ENCODE peak calls at places on chromosome 6, in four cellular contexts. One of them, this sample, is unnamed. For H3K9me3, the result is how much of the 10 kb centered on the place peaks cover.

GRCh38 chr6:112298816-112299281 is 44.5 kb upstream of the LAMA4 start:
- DNase-seq in psoas muscle: no peak
- DNase-seq in upper lobe of left lung: no peak
- DNase-seq in thoracic aorta: no peak
- DNase-seq in this sample: no peak

GRCh38 chr6:84269947-84270733 is 42.7 kb upstream of the CEP162 start:
- DNase-seq in thoracic aorta: no peak
- DNase-seq in upper lobe of left lung: no peak
- DNase-seq in psoas muscle: no peak
- DNase-seq in this sample: no peak

GRCh38 chr6:89369009-89369408 is 16.5 kb upstream of the UBE2J1 start:
- DNase-seq in thoracic aorta: no peak
- DNase-seq in psoas muscle: peak
- DNase-seq in upper lobe of left lung: no peak
- DNase-seq in this sample: no peak

GRCh38 chr6:52664991-52665686 is 5.8 kb upstream of the TMEM14A start:
- DNase-seq in psoas muscle: no peak
- DNase-seq in upper lobe of left lung: no peak
- DNase-seq in thoracic aorta: no peak
- DNase-seq in this sample: no peak

GRCh38 chr6:117448732-117449131 is 23.0 kb upstream of the ROS1 start:
- DNase-seq in thoracic aorta: no peak
- DNase-seq in upper lobe of left lung: no peak
- DNase-seq in psoas muscle: no peak
- DNase-seq in this sample: no peak

GRCh38 chr6:167396659-167397490 is 72.0 kb downstream of the TTLL2 start:
- DNase-seq in upper lobe of left lung: no peak
- DNase-seq in thoracic aorta: no peak
- DNase-seq in psoas muscle: no peak
- DNase-seq in this sample: no peak

GRCh38 chr6:37025621-37026466 is 20.4 kb downstream of the FGD2 start:
- DNase-seq in psoas muscle: no peak
- DNase-seq in thoracic aorta: no peak
- DNase-seq in upper lobe of left lung: no peak
- DNase-seq in this sample: no peak

GRCh38 chr6:156599367-156599766 is 177.8 kb upstream of the ARID1B start:
- DNase-seq in thoracic aorta: no peak
- DNase-seq in upper lobe of left lung: no peak
- DNase-seq in psoas muscle: no peak
- DNase-seq in this sample: no peak

GRCh38 chr6:161168281-161168891 is 105.5 kb downstream of the AGPAT4 start:
- DNase-seq in psoas muscle: no peak
- DNase-seq in upper lobe of left lung: no peak
- DNase-seq in thoracic aorta: no peak
- DNase-seq in this sample: no peak

GRCh38 chr6:70717038-70717801 is 49.5 kb downstream of the SMAP1 start:
- DNase-seq in thoracic aorta: no peak
- DNase-seq in upper lobe of left lung: no peak
- DNase-seq in psoas muscle: no peak
- DNase-seq in this sample: no peak

GRCh38 chr6:70709826-70710225 is 42.1 kb downstream of the SMAP1 start:
- DNase-seq in thoracic aorta: no peak
- DNase-seq in psoas muscle: no peak
- DNase-seq in upper lobe of left lung: no peak
- DNase-seq in this sample: no peak

GRCh38 chr6:70714716-70715257 is 47.1 kb downstream of the SMAP1 start:
- DNase-seq in thoracic aorta: no peak
- DNase-seq in upper lobe of left lung: no peak
- DNase-seq in psoas muscle: no peak
- DNase-seq in this sample: no peak
- H3K9me3 ChIP-seq in thoracic aorta: under half
- H3K9me3 ChIP-seq in upper lobe of left lung: under half
- H3K9me3 ChIP-seq in psoas muscle: under half
- H3K9me3 ChIP-seq in this sample: under half

GRCh38 chr6:18308070-18308735 is 43.9 kb upstream of the DEK start:
- DNase-seq in psoas muscle: no peak
- DNase-seq in upper lobe of left lung: no peak
- DNase-seq in thoracic aorta: no peak
- DNase-seq in this sample: no peak

GRCh38 chr6:18314317-18314997 is 50.1 kb upstream of the DEK start:
- DNase-seq in psoas muscle: no peak
- DNase-seq in upper lobe of left lung: no peak
- DNase-seq in thoracic aorta: no peak
- DNase-seq in this sample: no peak

GRCh38 chr6:18312368-18312767 is 48.0 kb upstream of the DEK start:
- DNase-seq in psoas muscle: no peak
- DNase-seq in upper lobe of left lung: no peak
- DNase-seq in thoracic aorta: no peak
- DNase-seq in this sample: no peak

GRCh38 chr6:18307006-18307405 is 42.7 kb upstream of the DEK start:
- DNase-seq in psoas muscle: no peak
- DNase-seq in thoracic aorta: no peak
- DNase-seq in upper lobe of left lung: no peak
- DNase-seq in this sample: no peak

DNA sequence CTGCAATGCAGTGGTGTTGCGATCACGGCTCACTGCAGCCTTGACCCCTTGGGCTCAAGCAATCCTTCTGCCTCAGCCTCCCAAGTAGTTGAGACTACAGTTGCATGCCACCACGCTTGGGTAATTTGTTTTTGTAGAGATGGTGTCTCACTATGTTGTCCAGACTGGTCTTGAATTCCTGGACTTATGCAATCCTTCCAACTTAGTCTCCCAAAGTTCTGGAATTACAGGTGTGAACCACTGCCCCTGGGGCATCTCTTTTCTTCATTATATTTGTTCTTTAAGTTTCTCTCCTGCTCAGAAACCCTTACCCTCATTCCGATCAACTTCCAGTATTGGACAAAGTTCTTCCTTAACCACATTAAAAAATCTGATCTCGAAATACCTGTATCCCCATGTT is 44.7 kb upstream of the DEK start:
- DNase-seq in upper lobe of left lung: no peak
- DNase-seq in thoracic aorta: no peak
- DNase-seq in psoas muscle: no peak
- DNase-seq in this sample: no peak
- H3K9me3 ChIP-seq in upper lobe of left lung: under half
- H3K9me3 ChIP-seq in thoracic aorta: under half
- H3K9me3 ChIP-seq in psoas muscle: under half
- H3K9me3 ChIP-seq in this sample: under half

GRCh38 chr6:168451805-168452204 is 10.8 kb downstream of the SMOC2 start:
- DNase-seq in psoas muscle: no peak
- DNase-seq in upper lobe of left lung: no peak
- DNase-seq in thoracic aorta: no peak
- DNase-seq in this sample: no peak

GRCh38 chr6:168456907-168457771 is 16.2 kb downstream of the SMOC2 start:
- DNase-seq in psoas muscle: no peak
- DNase-seq in thoracic aorta: no peak
- DNase-seq in upper lobe of left lung: peak
- DNase-seq in this sample: no peak

GRCh38 chr6:168455847-168456530 is 15.0 kb downstream of the SMOC2 start:
- DNase-seq in psoas muscle: no peak
- DNase-seq in upper lobe of left lung: peak
- DNase-seq in thoracic aorta: no peak
- DNase-seq in this sample: no peak

GRCh38 chr6:168450921-168451320 is 9.9 kb downstream of the SMOC2 start:
- DNase-seq in thoracic aorta: no peak
- DNase-seq in psoas muscle: no peak
- DNase-seq in upper lobe of left lung: no peak
- DNase-seq in this sample: no peak

GRCh38 chr6:168452685-168453377 is 11.8 kb downstream of the SMOC2 start:
- DNase-seq in upper lobe of left lung: peak
- DNase-seq in thoracic aorta: no peak
- DNase-seq in psoas muscle: no peak
- DNase-seq in this sample: no peak
- H3K9me3 ChIP-seq in upper lobe of left lung: under half
- H3K9me3 ChIP-seq in thoracic aorta: under half
- H3K9me3 ChIP-seq in psoas muscle: under half
- H3K9me3 ChIP-seq in this sample: under half

DNA sequence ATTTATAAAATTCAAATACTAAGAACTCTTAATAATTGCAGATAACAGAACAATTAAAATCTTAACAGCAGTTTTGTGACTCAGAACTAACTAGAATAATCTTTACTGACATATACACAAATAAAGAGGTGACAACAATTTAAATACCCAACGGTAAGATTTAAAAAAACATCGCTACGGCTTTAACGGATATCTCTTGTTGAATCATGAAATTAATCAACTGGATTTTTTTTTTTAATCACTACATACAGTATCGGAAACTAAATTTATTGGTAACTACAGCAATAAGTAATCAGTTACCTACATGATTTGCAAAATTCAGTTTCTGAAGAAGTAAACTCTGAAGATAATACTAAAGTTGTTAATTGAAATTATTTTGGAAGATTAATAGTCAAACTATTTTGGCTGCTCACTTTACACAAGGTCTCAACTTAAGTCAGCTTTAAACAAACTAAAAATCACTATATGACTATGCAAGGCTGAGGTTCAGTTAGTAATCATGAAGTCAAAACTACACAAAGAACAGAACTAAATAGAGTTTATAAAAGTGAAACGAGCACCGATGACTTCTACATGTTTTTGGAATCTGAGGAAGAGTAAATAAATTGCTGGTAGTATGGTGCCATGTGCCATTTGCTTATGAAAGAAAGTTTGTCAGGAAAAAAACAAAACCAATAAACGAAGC is 128.8 kb downstream of the HUS1B start:
- DNase-seq in upper lobe of left lung: no peak
- DNase-seq in psoas muscle: no peak
- DNase-seq in thoracic aorta: no peak
- DNase-seq in this sample: no peak
- H3K9me3 ChIP-seq in upper lobe of left lung: under half
- H3K9me3 ChIP-seq in psoas muscle: under half
- H3K9me3 ChIP-seq in thoracic aorta: under half
- H3K9me3 ChIP-seq in this sample: under half

GRCh38 chr6:164795091-164795490 is 514.3 kb downstream of the C6orf118 start:
- DNase-seq in thoracic aorta: no peak
- DNase-seq in psoas muscle: no peak
- DNase-seq in upper lobe of left lung: no peak
- DNase-seq in this sample: no peak
- H3K9me3 ChIP-seq in thoracic aorta: under half
- H3K9me3 ChIP-seq in psoas muscle: under half
- H3K9me3 ChIP-seq in upper lobe of left lung: under half
- H3K9me3 ChIP-seq in this sample: under half

GRCh38 chr6:58419321-58419720 is 1101.9 kb downstream of the PRIM2 start:
- DNase-seq in psoas muscle: no peak
- DNase-seq in thoracic aorta: no peak
- DNase-seq in upper lobe of left lung: no peak
- DNase-seq in this sample: no peak
- H3K9me3 ChIP-seq in psoas muscle: under half
- H3K9me3 ChIP-seq in thoracic aorta: under half
- H3K9me3 ChIP-seq in upper lobe of left lung: under half
- H3K9me3 ChIP-seq in this sample: under half

This sample was measured in T-helper 17 cell.